ENCODE peak calls at places on chromosomes 12 and 14, in nine cellular contexts. One of them, this sample, is unnamed.

GRCh38 chr12:55847603-55848329 is 5.0 kb upstream of the MMP19 start:
- DNase-seq in putamen: peak; percentile 19
- DNase-seq in EH: peak; percentile 100
- DNase-seq in activated naive CD4-positive, alpha-beta T cell treated with anti-CD3 and anti-CD28 coated beads, Interleukin-2, amount 10 ng/mL, durations not matched to agents 7 days and 5 days: no peak
- DNase-seq in KBM-7: peak; percentile 90
- DNase-seq in left colon: peak; percentile 63
- DNase-seq in neural crest cell: no peak
- DNase-seq in NCI-H1092 treated with DMSO at 0.1 percent for 48 hours: no peak
- DNase-seq in epithelial cell of esophagus: peak; percentile 87
- DNase-seq in this sample: peak; percentile 90

GRCh38 chr12:45732936-45733335 is 3.4 kb downstream of the ARID2 start:
- DNase-seq in putamen: no peak
- DNase-seq in EH: no peak
- DNase-seq in activated naive CD4-positive, alpha-beta T cell treated with anti-CD3 and anti-CD28 coated beads, Interleukin-2, amount 10 ng/mL, durations not matched to agents 7 days and 5 days: no peak
- DNase-seq in KBM-7: peak; percentile 27
- DNase-seq in left colon: no peak
- DNase-seq in neural crest cell: no peak
- DNase-seq in NCI-H1092 treated with DMSO at 0.1 percent for 48 hours: no peak
- DNase-seq in epithelial cell of esophagus: no peak
- DNase-seq in this sample: no peak

GRCh38 chr12:54232790-54233189 is 44.0 kb upstream of the SMUG1 start:
- DNase-seq in putamen: no peak
- DNase-seq in EH: peak; percentile 72
- DNase-seq in activated naive CD4-positive, alpha-beta T cell treated with anti-CD3 and anti-CD28 coated beads, Interleukin-2, amount 10 ng/mL, durations not matched to agents 7 days and 5 days: no peak
- DNase-seq in KBM-7: no peak
- DNase-seq in left colon: no peak
- DNase-seq in neural crest cell: no peak
- DNase-seq in NCI-H1092 treated with DMSO at 0.1 percent for 48 hours: no peak
- DNase-seq in epithelial cell of esophagus: no peak
- DNase-seq in this sample: no peak

GRCh38 chr12:67271976-67272375 is 2.8 kb downstream of the CAND1 start:
- DNase-seq in putamen: no peak
- DNase-seq in EH: peak; percentile 79
- DNase-seq in activated naive CD4-positive, alpha-beta T cell treated with anti-CD3 and anti-CD28 coated beads, Interleukin-2, amount 10 ng/mL, durations not matched to agents 7 days and 5 days: no peak
- DNase-seq in KBM-7: no peak
- DNase-seq in left colon: no peak
- DNase-seq in neural crest cell: no peak
- DNase-seq in NCI-H1092 treated with DMSO at 0.1 percent for 48 hours: no peak
- DNase-seq in epithelial cell of esophagus: no peak
- DNase-seq in this sample: no peak

GRCh38 chr12:49944046-49944445 is 6.5 kb upstream of the AQP2 start:
- DNase-seq in putamen: no peak
- DNase-seq in EH: no peak
- DNase-seq in activated naive CD4-positive, alpha-beta T cell treated with anti-CD3 and anti-CD28 coated beads, Interleukin-2, amount 10 ng/mL, durations not matched to agents 7 days and 5 days: no peak
- DNase-seq in KBM-7: no peak
- DNase-seq in left colon: no peak
- DNase-seq in neural crest cell: no peak
- DNase-seq in NCI-H1092 treated with DMSO at 0.1 percent for 48 hours: no peak
- DNase-seq in epithelial cell of esophagus: no peak
- DNase-seq in this sample: no peak

GRCh38 chr12:50101663-50102062 is 2.1 kb upstream of the GPD1 start:
- DNase-seq in putamen: no peak
- DNase-seq in EH: peak; percentile 60
- DNase-seq in activated naive CD4-positive, alpha-beta T cell treated with anti-CD3 and anti-CD28 coated beads, Interleukin-2, amount 10 ng/mL, durations not matched to agents 7 days and 5 days: no peak
- DNase-seq in KBM-7: no peak
- DNase-seq in left colon: no peak
- DNase-seq in neural crest cell: no peak
- DNase-seq in NCI-H1092 treated with DMSO at 0.1 percent for 48 hours: no peak
- DNase-seq in epithelial cell of esophagus: peak; percentile 45
- DNase-seq in this sample: no peak

GRCh38 chr12:99558113-99558512 is 89.4 kb upstream of the GARIN6 start:
- DNase-seq in putamen: no peak
- DNase-seq in EH: no peak
- DNase-seq in activated naive CD4-positive, alpha-beta T cell treated with anti-CD3 and anti-CD28 coated beads, Interleukin-2, amount 10 ng/mL, durations not matched to agents 7 days and 5 days: no peak
- DNase-seq in KBM-7: no peak
- DNase-seq in left colon: no peak
- DNase-seq in neural crest cell: no peak
- DNase-seq in NCI-H1092 treated with DMSO at 0.1 percent for 48 hours: no peak
- DNase-seq in epithelial cell of esophagus: no peak
- DNase-seq in this sample: no peak

GRCh38 chr12:49680075-49680474 is 27.1 kb downstream of the FMNL3 start:
- DNase-seq in putamen: no peak
- DNase-seq in EH: no peak
- DNase-seq in activated naive CD4-positive, alpha-beta T cell treated with anti-CD3 and anti-CD28 coated beads, Interleukin-2, amount 10 ng/mL, durations not matched to agents 7 days and 5 days: no peak
- DNase-seq in KBM-7: no peak
- DNase-seq in left colon: no peak
- DNase-seq in neural crest cell: no peak
- DNase-seq in NCI-H1092 treated with DMSO at 0.1 percent for 48 hours: no peak
- DNase-seq in epithelial cell of esophagus: no peak
- DNase-seq in this sample: no peak

GRCh38 chr12:130281157-130281799 is 56.4 kb upstream of the PIWIL1 start:
- DNase-seq in putamen: peak; percentile 14
- DNase-seq in EH: peak; percentile 1
- DNase-seq in activated naive CD4-positive, alpha-beta T cell treated with anti-CD3 and anti-CD28 coated beads, Interleukin-2, amount 10 ng/mL, durations not matched to agents 7 days and 5 days: peak; percentile 57
- DNase-seq in KBM-7: no peak
- DNase-seq in left colon: no peak
- DNase-seq in neural crest cell: peak; percentile 63
- DNase-seq in NCI-H1092 treated with DMSO at 0.1 percent for 48 hours: no peak
- DNase-seq in epithelial cell of esophagus: no peak
- DNase-seq in this sample: no peak

GRCh38 chr14:21068521-21069387 is 1.4 kb upstream of the ARHGEF40 start:
- DNase-seq in putamen: peak; percentile 45
- DNase-seq in EH: peak; percentile 70
- DNase-seq in activated naive CD4-positive, alpha-beta T cell treated with anti-CD3 and anti-CD28 coated beads, Interleukin-2, amount 10 ng/mL, durations not matched to agents 7 days and 5 days: peak; percentile 58
- DNase-seq in KBM-7: peak; percentile 72
- DNase-seq in left colon: peak; percentile 63
- DNase-seq in neural crest cell: peak; percentile 57
- DNase-seq in NCI-H1092 treated with DMSO at 0.1 percent for 48 hours: peak; percentile 86
- DNase-seq in epithelial cell of esophagus: peak; percentile 70
- DNase-seq in this sample: no peak